ENCODE peak calls at places on chromosomes 1 and 21, in seven cellular contexts. W, V, J, K, O, G and I are unnamed samples.

GRCh38 chr1:37284053-37284452 is 190.3 kb upstream of the ZC3H12A start:
- DNase-seq in K (no peak), J (no peak), V (no peak), G (no peak), W (no peak), O (no peak), I (no peak)

GRCh38 chr1:109644670-109645069 is 11.2 kb upstream of the GSTM4 start:
- DNase-seq in O (no peak), J (no peak), V (no peak), K (no peak), G (no peak), W (no peak), I (no peak)

GRCh38 chr1:109636201-109636952 is 16.7 kb downstream of the AMPD2 start:
- DNase-seq in J (no peak), W (no peak), V (no peak), O (no peak), K (no peak), G (no peak), I (no peak)

GRCh38 chr1:119674110-119674509 is 26.0 kb upstream of the ZNF697 start:
- DNase-seq in G (no peak), K (no peak), V (no peak), O (no peak), J (no peak), W (peak), I (no peak)

GRCh38 chr1:64861611-64862010 is 104.7 kb downstream of the JAK1 start:
- DNase-seq in W (no peak), O (no peak), K (no peak), G (no peak), J (no peak), V (peak), I (no peak)

GRCh38 chr1:36178479-36179219 is 22.7 kb downstream of the MAP7D1 start:
- DNase-seq in W (no peak), K (no peak), V (no peak), O (no peak), J (no peak), G (no peak), I (no peak)

GRCh38 chr1:22754824-22755223 is 44.2 kb downstream of the EPHB2 start:
- DNase-seq in K (no peak), V (no peak), G (no peak), W (no peak), J (no peak), O (no peak), I (no peak)

GRCh38 chr21:41091561-41091960 is 76.4 kb upstream of the BACE2 start:
- DNase-seq in O (no peak), K (no peak), G (no peak), V (no peak), W (no peak), J (no peak), I (no peak)

GRCh38 chr1:15128520-15129313 is 24.8 kb upstream of the TMEM51 start:
- DNase-seq in K (peak), G (no peak), V (peak), W (no peak), O (peak), J (no peak), I (peak)

GRCh38 chr21:42561742-42562141 is 48.1 kb downstream of the SLC37A1 start:
- DNase-seq in K (no peak), G (peak), W (no peak), V (peak), J (no peak), O (no peak), I (peak)

GRCh38 chr1:185063719-185064118 is 18.4 kb downstream of the RNF2 start:
- DNase-seq in K (no peak), W (no peak), O (no peak), J (no peak), V (no peak), G (no peak), I (no peak)

GRCh38 chr1:5297199-5297877 is 642.9 kb downstream of the AJAP1 start:
- DNase-seq in G (no peak), J (peak), V (no peak), W (no peak), K (no peak), O (no peak), I (no peak)

GRCh38 chr1:219505886-219506285 is 107.0 kb downstream of the ZC3H11B start:
- DNase-seq in K (no peak), W (no peak), J (no peak), G (no peak), V (no peak), O (no peak), I (no peak)

GRCh38 chr1:152141971-152142584 is 16.9 kb downstream of the RPTN start:
- DNase-seq in J (no peak), G (no peak), W (peak), O (no peak), K (peak), V (peak), I (peak)

GRCh38 chr1:235054961-235055360 is 73.7 kb downstream of the TOMM20 start:
- DNase-seq in J (no peak), W (no peak), K (no peak), V (no peak), O (no peak), G (no peak), I (no peak)

GRCh38 chr1:6012529-6013318 is 20.5 kb upstream of the NPHP4 start:
- DNase-seq in W (no peak), G (no peak), O (no peak), K (no peak), V (no peak), J (no peak), I (no peak)

GRCh38 chr1:88985692-88986091 is 6.7 kb downstream of the KYAT3 start:
- DNase-seq in V (no peak), J (no peak), W (no peak), O (no peak), G (no peak), K (no peak), I (no peak)

GRCh38 chr21:27515676-27516075 is 548.8 kb upstream of the ADAMTS5 start:
- DNase-seq in K (no peak), V (no peak), G (no peak), W (no peak), O (no peak), J (no peak), I (no peak)

GRCh38 chr1:3070654-3071506 is 1.9 kb downstream of the PRDM16 start:
- DNase-seq in J (no peak), W (no peak), V (no peak), K (no peak), G (no peak), O (no peak), I (no peak)

GRCh38 chr1:214362188-214362882 is 81.4 kb downstream of the SMYD2 start:
- DNase-seq in G (no peak), K (no peak), W (no peak), O (no peak), J (peak), V (no peak), I (no peak)

GRCh38 chr1:118097622-118098348 is 87.2 kb downstream of the SPAG17 start:
- DNase-seq in K (no peak), O (no peak), J (no peak), W (no peak), G (no peak), V (no peak), I (no peak)

GRCh38 chr1:66248746-66249145 is 285.2 kb upstream of the SGIP1 start:
- DNase-seq in K (no peak), W (no peak), J (no peak), V (no peak), O (no peak), G (no peak), I (no peak)